ENCODE peak calls at places on chromosomes 4 and X, in six cellular contexts. F, K, L, R, E and D are unnamed samples.

GRCh38 chrX:97310373-97310772 is 426.7 kb downstream of the RPA4 start:
- DNase-seq in F (no peak), K (no peak), E (no peak), R (peak; percentile 34), L (no peak), D (peak; percentile 22)

GRCh38 chr4:37567781-37568180 is 118.4 kb downstream of the RELL1 start:
- DNase-seq in E (no peak), K (no peak), F (no peak), R (no peak), L (no peak), D (no peak)

GRCh38 chrX:32599156-32599555 is 612.2 kb downstream of the DMD start:
- DNase-seq in F (no peak), R (no peak), L (no peak), E (no peak), K (no peak), D (no peak)

GRCh38 chr4:130080872-130081451 is 985.0 kb downstream of the C4orf33 start:
- DNase-seq in E (no peak), L (no peak), R (no peak), K (no peak), F (peak; percentile 19), D (no peak)

GRCh38 chr4:126269106-126269505 is 954.4 kb downstream of the FAT4 start:
- DNase-seq in E (no peak), L (no peak), K (no peak), R (no peak), F (no peak), D (no peak)

GRCh38 chr4:124484008-124484407 is 228.5 kb downstream of the ANKRD50 start:
- DNase-seq in R (no peak), E (no peak), F (no peak), L (no peak), K (no peak), D (no peak)

GRCh38 chr4:182306792-182307507 is 63.7 kb downstream of the TENM3 start:
- DNase-seq in K (no peak), R (no peak), L (no peak), E (peak; percentile 20), F (no peak), D (no peak)

GRCh38 chrX:21831496-21831895 is 7.9 kb upstream of the MBTPS2 start:
- DNase-seq in R (no peak), L (no peak), E (no peak), F (no peak), K (no peak), D (no peak)

GRCh38 chrX:47643926-47644325 is 6.4 kb downstream of the ELK1 start:
- DNase-seq in R (peak; percentile 51), L (no peak), K (peak; percentile 59), F (peak; percentile 86), E (no peak), D (no peak)

GRCh38 chrX:74521961-74522833 is 92.2 kb downstream of the RLIM start:
- DNase-seq in L (no peak), R (no peak), E (peak; percentile 4), K (no peak), F (no peak), D (no peak)

GRCh38 chrX:93673869-93674271 is at the start of gene FAM133A:
- DNase-seq in K (peak; percentile 29), L (no peak), E (peak; percentile 36), F (no peak), R (peak; percentile 66), D (peak; percentile 2)

GRCh38 chrX:153621949-153622598 is 23.1 kb upstream of the CCNQ start:
- DNase-seq in L (no peak), R (no peak), E (no peak), K (no peak), F (no peak), D (no peak)

GRCh38 chr4:109979932-109980717 is 67.4 kb downstream of the EGF start:
- DNase-seq in F (no peak), E (peak; percentile 81), K (peak; percentile 10), L (no peak), R (no peak), D (no peak)

GRCh38 chr4:109548655-109549054 is 11.4 kb upstream of the MCUB start:
- DNase-seq in E (peak; percentile 87), F (peak; percentile 77), K (peak; percentile 17), L (no peak), R (no peak), D (peak; percentile 66)

GRCh38 chrX:11336201-11336600 is 43.0 kb downstream of the AMELX start:
- DNase-seq in E (no peak), R (no peak), K (no peak), F (no peak), L (no peak), D (no peak)

GRCh38 chr4:1749826-1750225 is 28.5 kb downstream of the TACC3 start:
- DNase-seq in R (no peak), F (no peak), K (no peak), E (no peak), L (no peak), D (no peak)

GRCh38 chrX:130264573-130264972 is 4.1 kb downstream of the ZNF280C start:
- DNase-seq in F (no peak), E (no peak), K (no peak), L (no peak), R (no peak), D (no peak)

GRCh38 chr4:41753942-41754341 is 5.4 kb upstream of the PHOX2B start:
- DNase-seq in E (no peak), L (no peak), F (no peak), K (no peak), R (no peak), D (no peak)

GRCh38 chr4:85968945-85969830 is 390.7 kb downstream of the MAPK10 start:
- DNase-seq in F (peak; percentile 54), E (peak; percentile 81), L (no peak), R (peak; percentile 57), K (peak; percentile 42), D (peak; percentile 30)